ENCODE peak calls at places on chromosomes 12 and 14, in four cellular contexts. V is activated T-helper 1 cell treated with anti-CD3 and anti-CD28 coated beads, Interleukin-2, amount 50 U/mL, for 16 hours; L is head of caudate nucleus; X is stimulated activated CD4-positive, alpha-beta T cell treated with anti-CD3 and anti-CD28 coated beads, Interleukin-1b, Interleukin-23, amount 100 ng/mL, for 24 hours. G is an unnamed sample.

GRCh38 chr12:118436002-118436724 is 59.8 kb downstream of the SUDS3 start:
- DNase-seq in L (no peak), V (no peak), X (no peak), G (no peak)

GRCh38 chr14:23066855-23067744 is 9.8 kb upstream of the CDH24 start:
- DNase-seq in X (no peak), V (no peak), L (no peak), G (no peak)

GRCh38 chr14:100577986-100578431 is 9.2 kb downstream of the BEGAIN start:
- DNase-seq in V (no peak), L (no peak), X (no peak), G (no peak)

GRCh38 chr12:108861878-108862587 is 4.7 kb upstream of the SSH1 start:
- DNase-seq in V (no peak), L (peak), X (no peak), G (no peak)

GRCh38 chr14:94374749-94375148 is 13.7 kb downstream of the SERPINA1 start:
- DNase-seq in V (no peak), L (no peak), X (no peak), G (no peak)

GRCh38 chr14:99389171-99389826 is 91.4 kb downstream of the SETD3 start:
- DNase-seq in X (no peak), V (peak), L (peak), G (no peak)

GRCh38 chr14:22780105-22780679 is 13.7 kb downstream of the OXA1L start:
- DNase-seq in X (no peak), L (no peak), V (no peak), G (no peak)

GRCh38 chr12:106760184-106760531 is 14.3 kb upstream of the RIC8B start:
- DNase-seq in L (no peak), X (no peak), V (no peak), G (no peak)

GRCh38 chr12:120993496-120993895 is 15.2 kb downstream of the HNF1A start:
- DNase-seq in V (no peak), L (no peak), X (no peak), G (no peak)

GRCh38 chr12:110105961-110106540 is 18.1 kb upstream of the IFT81 start:
- DNase-seq in L (no peak), V (no peak), X (no peak), G (no peak)

GRCh38 chr12:120117961-120118709 is 1.6 kb upstream of the RAB35 start:
- DNase-seq in L (no peak), X (no peak), V (no peak), G (no peak)

GRCh38 chr12:115660211-115660805 is 617.2 kb downstream of the MED13L start:
- DNase-seq in X (no peak), L (no peak), V (no peak), G (no peak)

GRCh38 chr12:1651946-1652345 is 22.9 kb downstream of the WNT5B start:
- DNase-seq in X (no peak), V (no peak), L (no peak), G (no peak)

GRCh38 chr14:89576132-89576923 is 159.3 kb upstream of the FOXN3 start:
- DNase-seq in L (no peak), V (no peak), X (no peak), G (no peak)

GRCh38 chr12:29578070-29578469 is 80.6 kb upstream of the OVCH1 start:
- DNase-seq in V (no peak), L (no peak), X (no peak), G (no peak)

GRCh38 chr12:57131896-57132744 is 3.8 kb downstream of the LRP1 start:
- DNase-seq in L (no peak), X (no peak), V (no peak), G (no peak)

GRCh38 chr12:42421844-42422779 is 96.1 kb downstream of the PPHLN1 start:
- DNase-seq in V (no peak), X (no peak), L (no peak), G (peak)

G was measured in putamen.